ENCODE peak calls at places on chromosome 14, in eight cellular contexts. B is A549; J is NAMALWA; U is left ventricle myocardium inferior; G is activated CD4-positive, alpha-beta T cell treated with anti-CD3 and anti-CD28 coated beads, Interleukin-2, amount 10 ng/mL, durations not matched to agents 7 days and 5 days; Z is frontal cortex; A is NCI-H1092 treated with DMSO at 0.1 percent for 48 hours; K is IMR-90. S is an unnamed sample.

GRCh38 chr14:54676822-54677708 is 110.1 kb downstream of the SAMD4A start:
- DNase-seq in B (peak; percentile 64), J (no peak), U (no peak), G (no peak), Z (peak; percentile 24), A (no peak), K (peak; percentile 96), S (no peak)

GRCh38 chr14:68844210-68844545 is 51.3 kb upstream of the ZFP36L1 start:
- DNase-seq in B (no peak), J (no peak), U (no peak), G (no peak), Z (no peak), A (no peak), K (no peak), S (no peak)

GRCh38 chr14:72545411-72546311 is 348.2 kb downstream of the DPF3 start:
- DNase-seq in B (no peak), J (no peak), U (no peak), G (no peak), Z (no peak), A (no peak), K (no peak), S (no peak)

GRCh38 chr14:49950275-49951250 is 57.7 kb downstream of the ARF6 start:
- DNase-seq in B (no peak), J (no peak), U (no peak), G (no peak), Z (no peak), A (no peak), K (no peak), S (no peak)

GRCh38 chr14:81315344-81315743 is 84.8 kb downstream of the STON2 start:
- DNase-seq in B (no peak), J (no peak), U (no peak), G (no peak), Z (no peak), A (peak; percentile 35), K (no peak), S (no peak)

GRCh38 chr14:79074501-79074900 is 904.3 kb downstream of the NRXN3 start:
- DNase-seq in B (no peak), J (no peak), U (no peak), G (no peak), Z (no peak), A (no peak), K (no peak), S (no peak)

GRCh38 chr14:69827560-69827959 is 30.5 kb upstream of the SLC10A1 start:
- DNase-seq in B (no peak), J (no peak), U (no peak), G (no peak), Z (no peak), A (no peak), K (no peak), S (no peak)

GRCh38 chr14:93201155-93201704 is 5.6 kb downstream of the GON7 start:
- DNase-seq in B (no peak), J (no peak), U (no peak), G (no peak), Z (no peak), A (no peak), K (no peak), S (no peak)

GRCh38 chr14:104972301-104973211 is 5.6 kb downstream of the AHNAK2 start:
- DNase-seq in B (peak; percentile 93), J (no peak), U (peak; percentile 17), G (no peak), Z (no peak), A (no peak), K (no peak), S (no peak)

GRCh38 chr14:50056457-50056856 is 59.9 kb downstream of the VCPKMT start:
- DNase-seq in B (no peak), J (no peak), U (no peak), G (no peak), Z (no peak), A (no peak), K (no peak), S (no peak)

GRCh38 chr14:67622675-67623074 is 3.0 kb downstream of the ARG2 start:
- DNase-seq in B (peak; percentile 36), J (peak; percentile 52), U (no peak), G (no peak), Z (no peak), A (no peak), K (peak; percentile 85), S (no peak)

GRCh38 chr14:54420478-54421116 is 20.6 kb downstream of the CNIH1 start:
- DNase-seq in B (peak; percentile 53), J (peak; percentile 19), U (no peak), G (no peak), Z (no peak), A (peak; percentile 19), K (peak; percentile 58), S (no peak)

GRCh38 chr14:95577875-95578274 is 43.0 kb downstream of the GLRX5 start:
- DNase-seq in B (no peak), J (no peak), U (no peak), G (no peak), Z (no peak), A (no peak), K (no peak), S (no peak)

GRCh38 chr14:23528555-23528954 is 23.0 kb downstream of the ZFHX2 start:
- DNase-seq in B (no peak), J (no peak), U (no peak), G (no peak), Z (no peak), A (no peak), K (no peak), S (no peak)

GRCh38 chr14:42930058-42930457 is 1323.4 kb downstream of the LRFN5 start:
- DNase-seq in B (peak; percentile 12), J (peak; percentile 0), U (peak; percentile 13), G (no peak), Z (no peak), A (peak; percentile 28), K (peak; percentile 58), S (no peak)

GRCh38 chr14:51677276-51677675 is 25.6 kb downstream of the FRMD6 start:
- DNase-seq in B (no peak), J (no peak), U (no peak), G (no peak), Z (no peak), A (no peak), K (peak; percentile 63), S (no peak)

GRCh38 chr14:69101331-69101826 is 51.5 kb downstream of the DCAF5 start:
- DNase-seq in B (peak; percentile 76), J (peak; percentile 11), U (no peak), G (peak; percentile 23), Z (no peak), A (no peak), K (peak; percentile 91), S (no peak)

GRCh38 chr14:81406863-81407262 is 6.7 kb upstream of the STON2 start:
- DNase-seq in B (no peak), J (no peak), U (no peak), G (no peak), Z (no peak), A (no peak), K (peak; percentile 1), S (no peak)

GRCh38 chr14:104282332-104283196 is 144.2 kb downstream of the KIF26A start:
- DNase-seq in B (no peak), J (no peak), U (peak; percentile 5), G (no peak), Z (no peak), A (peak; percentile 81), K (no peak), S (peak; percentile 8)

GRCh38 chr14:97485172-97485571 is 688.0 kb downstream of the VRK1 start:
- DNase-seq in B (no peak), J (no peak), U (no peak), G (no peak), Z (no peak), A (no peak), K (no peak), S (no peak)

GRCh38 chr14:101350710-101351109 is 210.6 kb upstream of the DIO3 start:
- DNase-seq in B (no peak), J (no peak), U (no peak), G (no peak), Z (no peak), A (no peak), K (no peak), S (no peak)

GRCh38 chr14:68627868-68628604 is 164.8 kb downstream of the ZFP36L1 start:
- DNase-seq in B (no peak), J (no peak), U (peak; percentile 60), G (no peak), Z (peak; percentile 80), A (no peak), K (no peak), S (no peak)

GRCh38 chr14:75426332-75427125 is 1.3 kb upstream of the JDP2 start:
- DNase-seq in B (no peak), J (peak; percentile 79), U (no peak), G (no peak), Z (no peak), A (no peak), K (no peak), S (no peak)

GRCh38 chr14:102408729-102409128 is 46.0 kb downstream of the TECPR2 start:
- DNase-seq in B (no peak), J (peak; percentile 8), U (no peak), G (no peak), Z (no peak), A (no peak), K (peak; percentile 7), S (no peak)

GRCh38 chr14:51395361-51395849 is 155.4 kb downstream of the TMX1 start:
- DNase-seq in B (peak; percentile 22), J (no peak), U (peak; percentile 65), G (no peak), Z (no peak), A (peak; percentile 15), K (peak; percentile 89), S (peak; percentile 99)

GRCh38 chr14:48598458-48598857 is 923.1 kb upstream of the MDGA2 start:
- DNase-seq in B (no peak), J (no peak), U (no peak), G (no peak), Z (no peak), A (no peak), K (no peak), S (no peak)

GRCh38 chr14:89013098-89013504 is 188.7 kb downstream of the TTC8 start:
- DNase-seq in B (peak; percentile 87), J (peak; percentile 58), U (no peak), G (no peak), Z (no peak), A (peak; percentile 22), K (peak; percentile 11), S (peak; percentile 3)

GRCh38 chr14:58465425-58465824 is 37.9 kb downstream of the KIAA0586 start:
- DNase-seq in B (peak; percentile 43), J (no peak), U (no peak), G (no peak), Z (no peak), A (no peak), K (peak; percentile 70), S (no peak)

GRCh38 chr14:96053600-96054381 is 14.6 kb downstream of the C14orf132 start:
- DNase-seq in B (peak; percentile 24), J (no peak), U (no peak), G (no peak), Z (peak; percentile 27), A (no peak), K (peak; percentile 99), S (no peak)

GRCh38 chr14:81829447-81829846 is 295.8 kb upstream of the SEL1L start:
- DNase-seq in B (no peak), J (no peak), U (no peak), G (no peak), Z (no peak), A (no peak), K (no peak), S (no peak)

GRCh38 chr14:102805454-102805891 is 28.2 kb downstream of the TRAF3 start:
- DNase-seq in B (no peak), J (peak; percentile 33), U (no peak), G (peak; percentile 62), Z (no peak), A (no peak), K (peak; percentile 70), S (no peak)

S was measured in DMS 273 treated with DMSO at 0.1 percent for 48 hours.